ENCODE peak calls at places on chromosomes 2 and 18, in ten cellular contexts. F, I, K, S, Z, H, X, A, N and Q are unnamed samples.

GRCh38 chr18:57422313-57422872 is 12.8 kb upstream of the ONECUT2 start:
- DNase-seq in F (no peak), I (no peak), K (no peak), S (no peak), Z (no peak), H (no peak), X (no peak), A (no peak), N (no peak), Q (no peak)

GRCh38 chr2:98944786-98945185 is 8.8 kb upstream of the CRACDL start:
- DNase-seq in F (no peak), I (no peak), K (peak), S (peak), Z (no peak), H (no peak), X (no peak), A (no peak), N (peak), Q (no peak)

GRCh38 chr2:11498543-11499034 is 32.6 kb upstream of the E2F6 start:
- DNase-seq in F (no peak), I (peak), K (peak), S (no peak), Z (no peak), H (peak), X (peak), A (no peak), N (no peak), Q (peak)

GRCh38 chr18:49362431-49362830 is 98.0 kb downstream of the DYM start:
- DNase-seq in F (no peak), I (no peak), K (no peak), S (peak), Z (no peak), H (no peak), X (no peak), A (no peak), N (peak), Q (no peak)

GRCh38 chr2:45115181-45115580 is 105.9 kb upstream of the SIX2 start:
- DNase-seq in F (no peak), I (no peak), K (no peak), S (no peak), Z (no peak), H (no peak), X (no peak), A (no peak), N (no peak), Q (no peak)

GRCh38 chr18:52341617-52342381 is 1.8 kb downstream of the DCC start:
- DNase-seq in F (peak), I (peak), K (no peak), S (no peak), Z (peak), H (peak), X (peak), A (no peak), N (peak), Q (peak)

GRCh38 chr2:229408982-229409381 is 137.9 kb upstream of the PID1 start:
- DNase-seq in F (no peak), I (no peak), K (no peak), S (no peak), Z (no peak), H (no peak), X (no peak), A (no peak), N (no peak), Q (no peak)

GRCh38 chr2:201275991-201276390 is 15.7 kb downstream of the CASP8 start:
- DNase-seq in F (peak), I (no peak), K (no peak), S (no peak), Z (peak), H (no peak), X (no peak), A (no peak), N (no peak), Q (no peak)

GRCh38 chr2:27805180-27805579 is 33.7 kb downstream of the MRPL33 start:
- DNase-seq in F (no peak), I (no peak), K (no peak), S (no peak), Z (no peak), H (no peak), X (no peak), A (no peak), N (no peak), Q (no peak)

GRCh38 chr2:226076529-226076928 is 677.0 kb downstream of the NYAP2 start:
- DNase-seq in F (no peak), I (no peak), K (no peak), S (no peak), Z (no peak), H (no peak), X (no peak), A (no peak), N (no peak), Q (no peak)

GRCh38 chr2:104855174-104856085 is 1.5 kb downstream of the POU3F3 start:
- DNase-seq in F (no peak), I (no peak), K (peak), S (no peak), Z (peak), H (no peak), X (no peak), A (no peak), N (no peak), Q (peak)

GRCh38 chr18:2223859-2224258 is 347.4 kb downstream of the METTL4 start:
- DNase-seq in F (no peak), I (no peak), K (no peak), S (peak), Z (peak), H (no peak), X (peak), A (peak), N (peak), Q (peak)

GRCh38 chr18:12883003-12883683 is 894 bp downstream of the PTPN2 start:
- DNase-seq in F (no peak), I (peak), K (peak), S (no peak), Z (peak), H (no peak), X (peak), A (peak), N (no peak), Q (no peak)

GRCh38 chr2:216500572-216500971 is 1.9 kb downstream of the RPL37A start:
- DNase-seq in F (no peak), I (no peak), K (no peak), S (no peak), Z (no peak), H (no peak), X (no peak), A (no peak), N (no peak), Q (no peak)

GRCh38 chr2:150370600-150370999 is 116.9 kb downstream of the RND3 start:
- DNase-seq in F (no peak), I (no peak), K (no peak), S (no peak), Z (no peak), H (no peak), X (no peak), A (no peak), N (no peak), Q (no peak)

GRCh38 chr2:240387669-240388358 is 47.6 kb upstream of the GPC1 start:
- DNase-seq in F (no peak), I (no peak), K (peak), S (peak), Z (no peak), H (peak), X (no peak), A (peak), N (peak), Q (peak)

GRCh38 chr2:240386321-240386720 is 49.1 kb upstream of the GPC1 start:
- DNase-seq in F (no peak), I (no peak), K (peak), S (no peak), Z (no peak), H (no peak), X (no peak), A (no peak), N (peak), Q (peak)

GRCh38 chr2:240388471-240389301 is 46.8 kb upstream of the GPC1 start:
- DNase-seq in F (no peak), I (no peak), K (peak), S (no peak), Z (no peak), H (no peak), X (no peak), A (no peak), N (no peak), Q (peak)

GRCh38 chr2:240389302-240389805 is 46.1 kb upstream of the GPC1 start:
- DNase-seq in F (no peak), I (no peak), K (peak), S (no peak), Z (no peak), H (no peak), X (no peak), A (no peak), N (no peak), Q (peak)

GRCh38 chr2:240387325-240387668 is 48.2 kb upstream of the GPC1 start:
- DNase-seq in F (no peak), I (no peak), K (no peak), S (no peak), Z (no peak), H (no peak), X (no peak), A (no peak), N (no peak), Q (no peak)
- TF ChIP-seq CTCF in F (no peak), I (no peak), K (no peak), S (peak), Z (no peak), H (no peak), X (no peak), A (no peak), N (no peak), Q (no peak)

GRCh38 chr2:22520337-22521288 is 864.4 kb upstream of the KLHL29 start:
- DNase-seq in F (no peak), I (no peak), K (no peak), S (no peak), Z (no peak), H (no peak), X (no peak), A (no peak), N (no peak), Q (no peak)

GRCh38 chr2:22521620-22522019 is 863.4 kb upstream of the KLHL29 start:
- DNase-seq in F (no peak), I (no peak), K (no peak), S (no peak), Z (no peak), H (no peak), X (no peak), A (no peak), N (no peak), Q (no peak)

GRCh38 chr2:22513563-22513962 is 871.4 kb upstream of the KLHL29 start:
- DNase-seq in F (no peak), I (no peak), K (no peak), S (no peak), Z (no peak), H (no peak), X (no peak), A (no peak), N (no peak), Q (no peak)

GRCh38 chr2:22517141-22517540 is 867.8 kb upstream of the KLHL29 start:
- DNase-seq in F (no peak), I (no peak), K (no peak), S (no peak), Z (no peak), H (no peak), X (no peak), A (no peak), N (no peak), Q (no peak)
- TF ChIP-seq CTCF in F (no peak), I (no peak), K (no peak), S (no peak), Z (no peak), H (no peak), X (no peak), A (no peak), N (no peak), Q (no peak)

GRCh38 chr18:11393486-11393885 is 215.9 kb upstream of the SLC35G4 start:
- DNase-seq in F (no peak), I (no peak), K (no peak), S (no peak), Z (peak), H (no peak), X (no peak), A (no peak), N (peak), Q (no peak)

GRCh38 chr18:11392974-11393373 is 216.4 kb upstream of the SLC35G4 start:
- DNase-seq in F (no peak), I (no peak), K (no peak), S (no peak), Z (no peak), H (no peak), X (no peak), A (no peak), N (no peak), Q (no peak)

DNA sequence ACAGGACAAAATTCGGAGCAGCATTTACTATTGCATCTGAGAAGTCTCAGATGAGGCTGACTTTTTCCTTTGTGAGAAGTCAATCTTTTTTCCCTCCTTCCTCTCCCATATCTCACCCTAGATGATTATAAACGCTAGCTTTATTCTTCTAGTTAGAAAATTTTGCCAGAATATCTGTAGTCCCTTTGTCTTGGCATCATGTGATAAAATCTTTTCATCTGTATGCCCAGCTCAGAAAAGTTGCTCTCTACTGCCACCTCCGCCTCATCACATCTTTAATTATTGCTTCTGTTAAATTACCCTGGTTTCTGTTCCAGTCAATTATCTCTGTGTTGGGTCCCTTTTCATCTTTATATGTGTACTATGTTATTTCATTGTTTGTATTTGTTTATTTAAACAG is 210.8 kb upstream of the SLC35G4 start:
- DNase-seq in F (no peak), I (no peak), K (no peak), S (no peak), Z (peak), H (no peak), X (no peak), A (peak), N (peak), Q (no peak)
- TF ChIP-seq CTCF in F (peak), I (no peak), K (peak), S (peak), Z (peak), H (peak), X (peak), A (peak), N (no peak), Q (peak)

GRCh38 chr2:53200072-53200471 is 567.5 kb upstream of the CHAC2 start:
- DNase-seq in F (no peak), I (no peak), K (no peak), S (no peak), Z (no peak), H (no peak), X (no peak), A (no peak), N (no peak), Q (no peak)

GRCh38 chr2:53202063-53202462 is 565.5 kb upstream of the CHAC2 start:
- DNase-seq in F (no peak), I (no peak), K (no peak), S (peak), Z (peak), H (peak), X (peak), A (peak), N (peak), Q (no peak)
- TF ChIP-seq CTCF in F (no peak), I (no peak), K (peak), S (peak), Z (peak), H (peak), X (no peak), A (peak), N (peak), Q (no peak)

DNA sequence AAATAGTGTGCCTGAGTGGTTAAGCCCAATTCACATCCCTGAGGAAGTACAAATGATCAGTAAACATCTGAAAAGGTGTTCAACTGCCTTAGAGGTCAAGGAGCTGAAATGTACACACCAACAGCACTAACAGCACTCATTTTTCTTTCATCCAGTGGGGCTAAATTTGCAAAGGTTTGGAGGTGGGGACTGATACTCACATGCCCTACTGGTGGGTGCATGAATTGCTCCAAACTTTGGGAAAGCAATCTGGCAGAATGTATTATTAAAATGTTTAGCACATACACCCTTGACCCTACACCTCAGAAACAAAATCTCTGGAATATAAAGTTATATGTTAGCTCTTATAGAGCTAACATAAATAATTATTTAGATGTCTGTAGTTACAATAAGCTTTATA is 19.0 kb upstream of the FAM178B start:
- DNase-seq in F (no peak), I (no peak), K (no peak), S (no peak), Z (peak), H (no peak), X (no peak), A (peak), N (peak), Q (no peak)
- TF ChIP-seq CTCF in F (peak), I (no peak), K (peak), S (peak), Z (peak), H (peak), X (peak), A (no peak), N (peak), Q (peak)

GRCh38 chr2:158772306-158773078 is 22.6 kb upstream of the DAPL1 start:
- DNase-seq in F (no peak), I (no peak), K (no peak), S (no peak), Z (peak), H (no peak), X (no peak), A (no peak), N (no peak), Q (no peak)
- TF ChIP-seq CTCF in F (no peak), I (no peak), K (no peak), S (no peak), Z (no peak), H (no peak), X (no peak), A (no peak), N (no peak), Q (no peak)

DNA sequence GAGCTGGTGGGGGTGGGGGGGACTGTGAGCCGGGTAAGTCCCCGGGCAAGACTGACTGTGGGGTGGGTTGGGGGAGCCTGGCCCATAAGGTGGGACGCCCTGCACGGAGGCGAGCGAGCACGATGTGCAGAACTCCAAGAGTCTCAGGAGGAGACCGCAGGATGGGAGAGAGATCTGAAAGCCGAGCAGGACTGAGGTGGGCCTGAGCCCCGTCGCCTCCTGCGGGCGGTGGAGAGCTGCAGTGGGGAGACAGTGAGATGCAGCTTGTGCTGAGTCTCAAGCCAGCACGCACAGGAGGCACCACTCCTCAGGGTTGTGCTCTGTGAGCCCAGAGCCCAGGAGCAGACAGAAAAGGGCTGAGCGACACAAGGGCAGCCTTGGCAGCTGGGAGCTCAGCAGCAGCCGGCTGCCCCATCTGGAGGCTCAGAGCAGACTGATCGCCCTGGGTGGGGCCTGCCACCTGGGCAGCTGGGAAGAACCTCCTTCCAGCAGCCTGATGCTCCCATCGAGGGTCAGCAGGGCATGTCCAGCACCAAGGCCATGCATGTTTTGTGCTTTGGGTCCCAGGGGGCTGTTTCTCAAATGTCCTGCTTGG is 15.9 kb downstream of the ARHGEF4 start:
- DNase-seq in F (no peak), I (no peak), K (peak), S (no peak), Z (no peak), H (no peak), X (no peak), A (no peak), N (no peak), Q (no peak)
- TF ChIP-seq CTCF in F (no peak), I (no peak), K (no peak), S (no peak), Z (no peak), H (no peak), X (no peak), A (no peak), N (no peak), Q (no peak)

GRCh38 chr2:172993924-172994717 is 81.5 kb upstream of the MAP3K20 start:
- DNase-seq in F (no peak), I (no peak), K (no peak), S (no peak), Z (no peak), H (no peak), X (no peak), A (no peak), N (no peak), Q (no peak)

GRCh38 chr2:172997031-172997430 is 78.6 kb upstream of the MAP3K20 start:
- DNase-seq in F (no peak), I (no peak), K (no peak), S (no peak), Z (no peak), H (no peak), X (no peak), A (no peak), N (no peak), Q (no peak)

GRCh38 chr2:172996387-172996961 is 79.2 kb upstream of the MAP3K20 start:
- DNase-seq in F (no peak), I (no peak), K (no peak), S (peak), Z (no peak), H (peak), X (no peak), A (peak), N (no peak), Q (no peak)

GRCh38 chr2:172998547-172998946 is 77.1 kb upstream of the MAP3K20 start:
- DNase-seq in F (no peak), I (no peak), K (no peak), S (no peak), Z (no peak), H (no peak), X (no peak), A (peak), N (no peak), Q (no peak)

GRCh38 chr2:172995323-172996244 is 80.1 kb upstream of the MAP3K20 start:
- DNase-seq in F (no peak), I (no peak), K (peak), S (peak), Z (peak), H (peak), X (peak), A (peak), N (peak), Q (no peak)
- TF ChIP-seq CTCF in F (peak), I (no peak), K (peak), S (peak), Z (peak), H (peak), X (peak), A (peak), N (peak), Q (no peak)